ENCODE peak calls at places on chromosomes 3 and 15, in ten cellular contexts. O, N, H, K, X, A, E, W, U and L are unnamed samples.

GRCh38 chr3:128523591-128523990 is 30.6 kb upstream of the GATA2 start:
- DNase-seq in W (no peak), K (no peak), U (no peak), E (no peak), A (no peak), H (no peak), O (no peak), N (no peak), X (no peak), L (no peak)

GRCh38 chr3:27095588-27096222 is 273.5 kb downstream of the NEK10 start:
- DNase-seq in U (peak; percentile 15), W (no peak), N (no peak), X (no peak), A (no peak), E (no peak), H (no peak), K (no peak), O (no peak), L (no peak)

GRCh38 chr3:5267889-5268288 is 80.4 kb downstream of the EDEM1 start:
- DNase-seq in E (no peak), O (no peak), K (no peak), W (no peak), U (no peak), A (no peak), N (no peak), H (no peak), X (no peak), L (no peak)

GRCh38 chr3:53182759-53183355 is 21.8 kb downstream of the PRKCD start:
- DNase-seq in O (no peak), A (no peak), X (no peak), W (no peak), U (no peak), K (no peak), E (no peak), H (no peak), N (no peak), L (no peak)

GRCh38 chr3:40191850-40192448 is 117.6 kb upstream of the EIF1B start:
- DNase-seq in U (peak; percentile 78), O (peak; percentile 40), K (peak; percentile 60), E (no peak), A (peak; percentile 47), N (peak; percentile 24), H (peak; percentile 75), W (peak; percentile 39), X (peak; percentile 63), L (no peak)

GRCh38 chr15:42344763-42345162 is 14.5 kb upstream of the CAPN3 start:
- DNase-seq in U (no peak), O (no peak), H (no peak), W (no peak), K (peak; percentile 95), X (peak; percentile 19), E (no peak), N (no peak), A (no peak), L (no peak)

GRCh38 chr3:37737134-37737533 is 124.5 kb upstream of the CTDSPL start:
- DNase-seq in A (no peak), U (no peak), E (no peak), H (no peak), K (no peak), O (no peak), X (no peak), W (no peak), N (no peak), L (no peak)

GRCh38 chr3:58572634-58573230 is 4.5 kb downstream of the FAM107A start:
- DNase-seq in X (no peak), E (no peak), N (no peak), H (no peak), K (no peak), O (no peak), W (no peak), U (no peak), A (no peak), L (no peak)

GRCh38 chr15:73983211-73983727 is 8.8 kb downstream of the STOML1 start:
- DNase-seq in O (no peak), A (peak; percentile 89), X (no peak), N (no peak), K (peak; percentile 78), H (peak; percentile 71), W (no peak), U (no peak), E (peak; percentile 90), L (no peak)

GRCh38 chr3:62615258-62615840 is 242.0 kb upstream of the FEZF2 start:
- DNase-seq in W (no peak), N (no peak), O (no peak), X (peak; percentile 44), A (no peak), U (no peak), K (peak; percentile 72), E (no peak), H (no peak), L (no peak)

GRCh38 chr15:90871097-90871715 is 2.8 kb downstream of the FURIN start:
- DNase-seq in W (no peak), U (peak; percentile 35), E (no peak), H (peak; percentile 58), A (no peak), O (no peak), N (no peak), K (no peak), X (peak; percentile 39), L (no peak)

GRCh38 chr3:121719423-121719822 is 30.1 kb downstream of the GOLGB1 start:
- DNase-seq in W (no peak), U (no peak), N (no peak), E (no peak), H (no peak), X (no peak), K (no peak), O (no peak), A (no peak), L (no peak)

GRCh38 chr3:156768390-156768789 is 57.8 kb upstream of the LEKR1 start:
- DNase-seq in H (no peak), K (no peak), U (no peak), O (no peak), N (no peak), E (no peak), A (no peak), W (no peak), X (no peak), L (no peak)

GRCh38 chr3:11452988-11453847 is 181.0 kb downstream of the ATG7 start:
- DNase-seq in E (no peak), K (peak; percentile 84), W (no peak), X (peak; percentile 18), U (no peak), N (no peak), O (no peak), H (no peak), A (peak; percentile 70), L (no peak)

GRCh38 chr15:81093961-81094360 is 40.1 kb upstream of the CFAP161 start:
- DNase-seq in H (no peak), E (no peak), O (no peak), N (no peak), X (no peak), U (no peak), W (no peak), A (no peak), K (no peak), L (no peak)

GRCh38 chr3:48151807-48152427 is 36.3 kb downstream of the CDC25A start:
- DNase-seq in W (no peak), E (no peak), A (no peak), U (no peak), K (no peak), X (no peak), O (no peak), H (no peak), N (no peak), L (no peak)

GRCh38 chr3:120569224-120569915 is 26.8 kb upstream of the NDUFB4 start:
- DNase-seq in K (no peak), A (peak; percentile 52), H (no peak), N (no peak), E (no peak), U (no peak), X (no peak), O (no peak), W (no peak), L (no peak)

GRCh38 chr3:47534021-47534454 is 20.5 kb upstream of the ELP6 start:
- DNase-seq in H (no peak), K (no peak), X (no peak), A (no peak), E (no peak), N (no peak), W (no peak), O (no peak), U (no peak), L (no peak)

GRCh38 chr15:84871428-84871985 is 13.0 kb upstream of the SLC28A1 start:
- DNase-seq in W (no peak), O (no peak), A (no peak), U (no peak), H (no peak), E (no peak), K (no peak), X (no peak), N (no peak), L (no peak)

GRCh38 chr3:52827441-52827840 is 3.0 kb downstream of the ITIH4 start:
- DNase-seq in U (no peak), A (no peak), K (peak; percentile 17), E (no peak), H (peak; percentile 47), X (no peak), O (no peak), N (no peak), W (no peak), L (no peak)

GRCh38 chr15:84749111-84749991 is 959 bp downstream of the ZNF592 start:
- DNase-seq in U (peak; percentile 82), O (no peak), X (peak; percentile 71), K (peak; percentile 32), W (no peak), E (peak; percentile 70), H (peak; percentile 49), N (no peak), A (peak; percentile 10), L (no peak)

GRCh38 chr15:99328673-99329072 is 77.4 kb downstream of the LRRC28 start:
- DNase-seq in K (no peak), E (no peak), H (no peak), X (no peak), N (no peak), A (no peak), O (no peak), W (no peak), U (no peak), L (no peak)

GRCh38 chr15:33866101-33866737 is 102.1 kb upstream of the CHRM5 start:
- DNase-seq in U (no peak), W (no peak), N (no peak), A (no peak), O (no peak), E (no peak), K (no peak), X (no peak), H (no peak), L (no peak)

GRCh38 chr15:29942548-29942947 is 120.3 kb upstream of the TJP1 start:
- DNase-seq in E (no peak), H (no peak), X (no peak), U (no peak), K (no peak), N (no peak), W (no peak), O (no peak), A (no peak), L (no peak)

GRCh38 chr3:197165890-197166289 is 132.5 kb downstream of the DLG1 start:
- DNase-seq in X (no peak), H (no peak), O (no peak), U (no peak), K (no peak), A (no peak), W (no peak), N (no peak), E (no peak), L (no peak)

GRCh38 chr3:135539351-135539750 is 426.2 kb upstream of the PPP2R3A start:
- DNase-seq in W (no peak), N (no peak), X (no peak), O (no peak), E (no peak), H (no peak), K (no peak), A (no peak), U (no peak), L (no peak)

GRCh38 chr15:83283813-83284562 is 476 bp downstream of the BNC1 start:
- DNase-seq in O (no peak), A (no peak), K (no peak), U (no peak), X (no peak), W (no peak), N (no peak), H (no peak), E (no peak), L (no peak)

GRCh38 chr15:79169531-79170123 is 79.0 kb upstream of the RASGRF1 start:
- DNase-seq in E (no peak), K (no peak), H (no peak), W (no peak), A (no peak), N (no peak), U (no peak), O (no peak), X (no peak), L (no peak)